ENCODE peak calls at places on chromosome 21, in five cellular contexts. Q is heart right ventricle, D is GM20000, M is epithelial cell of esophagus, P is lower lobe of right lung. K is an unnamed sample.

GRCh38 chr21:33025106-33025470 is 647 bp upstream of the OLIG2 start:
- DNase-seq in Q (no peak), D (no peak), M (no peak), P (no peak), K (no peak)

GRCh38 chr21:21547368-21547953 is 549.3 kb downstream of the NCAM2 start:
- DNase-seq in Q (no peak), D (no peak), M (no peak), P (no peak), K (peak; percentile 7)

GRCh38 chr21:38766987-38767722 is 38.6 kb upstream of the ETS2 start:
- DNase-seq in Q (no peak), D (peak; percentile 80), M (peak; percentile 47), P (peak; percentile 55), K (no peak)

GRCh38 chr21:35086357-35086756 is 37.3 kb upstream of the RUNX1 start:
- DNase-seq in Q (no peak), D (no peak), M (peak; percentile 87), P (no peak), K (peak; percentile 64)

GRCh38 chr21:26952274-26953066 is 14.4 kb downstream of the ADAMTS5 start:
- DNase-seq in Q (no peak), D (no peak), M (no peak), P (no peak), K (no peak)

GRCh38 chr21:35904995-35905972 is 155.0 kb downstream of the SETD4 start:
- DNase-seq in Q (no peak), D (no peak), M (no peak), P (no peak), K (peak; percentile 34)

GRCh38 chr21:39183272-39184049 is at the start of gene PSMG1:
- DNase-seq in Q (peak; percentile 93), D (peak; percentile 92), M (peak; percentile 97), P (peak; percentile 98), K (peak; percentile 94)

GRCh38 chr21:28828981-28829380 is 163.7 kb downstream of the LTN1 start:
- DNase-seq in Q (no peak), D (no peak), M (peak; percentile 58), P (no peak), K (no peak)

GRCh38 chr21:34046917-34047316 is 26.5 kb upstream of the MRPS6 start:
- DNase-seq in Q (no peak), D (peak; percentile 54), M (no peak), P (no peak), K (no peak)

GRCh38 chr21:36945496-36946138 is 20.9 kb downstream of the HLCS start:
- DNase-seq in Q (no peak), D (no peak), M (no peak), P (no peak), K (peak; percentile 56)

GRCh38 chr21:14120091-14120734 is 90.5 kb downstream of the LIPI start:
- DNase-seq in Q (no peak), D (peak; percentile 52), M (peak; percentile 44), P (no peak), K (no peak)

GRCh38 chr21:35593000-35593502 is 467.3 kb downstream of the SETD4 start:
- DNase-seq in Q (no peak), D (no peak), M (peak; percentile 47), P (no peak), K (peak; percentile 52)

GRCh38 chr21:38751379-38752050 is 54.2 kb upstream of the ETS2 start:
- DNase-seq in Q (peak; percentile 47), D (no peak), M (no peak), P (peak; percentile 81), K (peak; percentile 85)

GRCh38 chr21:34808569-34809204 is 139.9 kb downstream of the CLIC6 start:
- DNase-seq in Q (no peak), D (no peak), M (peak; percentile 60), P (no peak), K (peak; percentile 93)

GRCh38 chr21:35428489-35428888 is 379.4 kb upstream of the RUNX1 start:
- DNase-seq in Q (peak; percentile 58), D (no peak), M (no peak), P (peak; percentile 61), K (peak; percentile 62)

GRCh38 chr21:33688343-33688742 is 46.0 kb downstream of the ITSN1 start:
- DNase-seq in Q (no peak), D (no peak), M (no peak), P (no peak), K (no peak)

GRCh38 chr21:29208666-29209059 is 78.2 kb downstream of the MAP3K7CL start:
- DNase-seq in Q (no peak), D (no peak), M (peak; percentile 27), P (no peak), K (peak; percentile 87)

GRCh38 chr21:35641271-35642016 is 418.9 kb downstream of the SETD4 start:
- DNase-seq in Q (no peak), D (no peak), M (no peak), P (no peak), K (peak; percentile 65)

GRCh38 chr21:14842641-14843040 is 222.2 kb downstream of the NRIP1 start:
- DNase-seq in Q (no peak), D (no peak), M (no peak), P (no peak), K (no peak)

GRCh38 chr21:33976082-33976979 is 60.7 kb upstream of the ATP5PO start:
- DNase-seq in Q (peak; percentile 34), D (peak; percentile 65), M (peak; percentile 98), P (no peak), K (peak; percentile 77)

GRCh38 chr21:32710069-32710784 is 17.6 kb downstream of the SYNJ1 start:
- DNase-seq in Q (no peak), D (no peak), M (no peak), P (no peak), K (no peak)

GRCh38 chr21:42392731-42393442 is 3.0 kb downstream of the TMPRSS3 start:
- DNase-seq in Q (no peak), D (peak; percentile 77), M (peak; percentile 26), P (no peak), K (no peak)

GRCh38 chr21:38993561-38993960 is 187.8 kb downstream of the ETS2 start:
- DNase-seq in Q (peak; percentile 77), D (no peak), M (peak; percentile 98), P (no peak), K (peak; percentile 96)

GRCh38 chr21:15042531-15042930 is 22.3 kb downstream of the NRIP1 start:
- DNase-seq in Q (no peak), D (no peak), M (no peak), P (no peak), K (no peak)

GRCh38 chr21:35994605-35995004 is 65.7 kb downstream of the SETD4 start:
- DNase-seq in Q (no peak), D (no peak), M (no peak), P (no peak), K (no peak)

DNA sequence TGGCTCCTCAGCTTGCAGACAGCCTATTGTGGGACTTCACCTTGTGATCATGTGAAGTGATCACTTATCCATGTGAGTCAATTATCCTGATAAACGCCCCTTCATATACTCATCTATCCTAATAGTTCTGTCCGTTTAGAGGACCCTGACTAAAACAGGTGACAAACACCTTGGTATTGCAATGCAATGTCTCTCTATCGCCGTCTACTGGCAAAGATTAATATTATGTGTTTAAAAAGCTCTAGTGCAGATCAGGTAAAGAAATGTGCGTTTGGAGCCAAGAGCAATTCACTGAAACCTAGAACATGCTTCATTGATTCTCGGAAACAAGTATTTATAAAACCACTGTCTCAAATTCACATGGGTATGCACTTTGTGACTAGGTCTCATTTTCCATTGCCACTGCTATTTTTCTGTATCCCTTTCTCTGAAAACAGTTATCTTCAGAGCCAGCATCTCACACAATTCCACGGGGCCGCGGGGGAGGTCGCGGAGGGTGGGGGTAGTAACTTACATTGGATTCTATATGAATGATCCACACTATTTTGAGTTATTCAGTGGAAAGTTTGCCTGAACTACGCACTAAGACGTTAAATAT is 554.6 kb upstream of the NCAM2 start:
- DNase-seq in Q (no peak), D (no peak), M (no peak), P (no peak), K (no peak)
- TF ChIP-seq CTCF in Q (peak; percentile 15), D (no peak), M (no peak), P (peak; percentile 36), K (peak; percentile 14)

GRCh38 chr21:31191553-31191952 is 152.5 kb downstream of the TIAM1 start:
- DNase-seq in Q (no peak), D (no peak), M (no peak), P (no peak), K (no peak)

GRCh38 chr21:31193761-31194160 is 150.3 kb downstream of the TIAM1 start:
- DNase-seq in Q (no peak), D (no peak), M (no peak), P (no peak), K (no peak)

GRCh38 chr21:31196724-31197123 is 147.3 kb downstream of the TIAM1 start:
- DNase-seq in Q (no peak), D (no peak), M (no peak), P (no peak), K (no peak)

GRCh38 chr21:31195334-31196015 is 148.6 kb downstream of the TIAM1 start:
- DNase-seq in Q (no peak), D (peak; percentile 21), M (no peak), P (no peak), K (no peak)

GRCh38 chr21:31194510-31195293 is 149.4 kb downstream of the TIAM1 start:
- DNase-seq in Q (no peak), D (no peak), M (no peak), P (no peak), K (no peak)
- TF ChIP-seq CTCF in Q (no peak), D (no peak), M (no peak), P (no peak), K (no peak)

GRCh38 chr21:46326110-46326703 is 2.3 kb downstream of the PCNT start:
- DNase-seq in Q (no peak), D (no peak), M (peak; percentile 16), P (no peak), K (no peak)

GRCh38 chr21:46323227-46323709 is 402 bp downstream of the C21orf58 start:
- DNase-seq in Q (no peak), D (no peak), M (peak; percentile 17), P (no peak), K (peak; percentile 10)

GRCh38 chr21:46323710-46324389 is at the start of the genes C21orf58 and PCNT:
- DNase-seq in Q (peak; percentile 97), D (peak; percentile 99), M (peak; percentile 98), P (peak; percentile 99), K (peak; percentile 99)

GRCh38 chr21:46324390-46325072 is 575 bp downstream of the PCNT start:
- DNase-seq in Q (peak; percentile 84), D (peak; percentile 99), M (peak; percentile 87), P (peak; percentile 89), K (peak; percentile 81)

DNA sequence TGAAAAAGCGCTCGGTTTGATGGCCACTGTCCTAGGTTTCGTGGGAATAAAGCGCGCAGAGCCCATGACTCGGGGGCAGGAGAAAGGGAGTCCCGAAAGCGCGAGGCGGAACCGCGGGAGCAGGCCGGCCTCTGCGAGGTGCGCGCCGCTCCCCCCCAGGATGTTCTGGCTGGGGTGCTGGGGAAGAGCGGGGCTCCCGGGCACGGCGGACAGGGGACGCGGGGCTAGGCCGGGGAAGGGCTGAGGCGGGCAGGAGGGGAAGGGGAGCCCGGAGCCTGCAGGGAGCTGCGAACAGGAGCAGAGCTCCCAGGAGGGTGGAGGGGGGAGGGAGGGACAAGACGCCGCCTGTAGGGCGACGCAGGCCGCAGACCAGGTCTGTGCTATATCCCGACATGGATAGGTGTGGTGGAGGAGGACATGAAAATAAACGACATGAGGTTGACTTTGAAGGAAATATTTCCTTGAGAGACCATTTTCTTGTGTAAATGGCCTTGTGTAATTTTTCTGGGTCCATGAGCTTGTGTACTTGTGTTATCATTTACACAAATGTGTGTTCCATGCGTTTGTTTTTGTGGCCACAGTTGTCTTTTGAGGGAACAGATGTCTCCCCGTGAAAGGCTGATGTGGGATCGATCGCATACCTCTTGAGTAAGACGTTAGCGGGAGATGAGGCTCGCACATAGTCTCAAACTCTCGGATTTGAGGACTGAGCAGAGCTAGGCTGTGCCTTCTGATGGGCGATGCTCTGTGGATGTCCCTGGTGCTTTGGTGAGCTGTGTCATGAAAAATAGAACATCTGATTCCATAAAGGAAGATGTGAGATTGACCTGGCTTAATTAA is 1.3 kb downstream of the PCNT start:
- DNase-seq in Q (peak; percentile 52), D (peak; percentile 61), M (peak; percentile 71), P (peak; percentile 64), K (peak; percentile 58)
- TF ChIP-seq CTCF in Q (no peak), D (no peak), M (peak; percentile 40), P (no peak), K (peak; percentile 36)

GRCh38 chr21:41360072-41360821 is 1.6 kb upstream of the MX2 start:
- DNase-seq in Q (no peak), D (no peak), M (no peak), P (no peak), K (peak; percentile 42)
- TF ChIP-seq CTCF in Q (no peak), D (no peak), M (no peak), P (no peak), K (no peak)

K was measured in cardiac fibroblast.